ENCODE peak calls at places on chromosomes 4 and X, in seven cellular contexts. One of them, this sample, is unnamed.
A peak's percentile ranks its signal among the peaks of the same experiment; 100 is the strongest.

GRCh38 chr4:7059673-7060072 is 8.2 kb downstream of the GRPEL1 start:
- DNase-seq in A549: no peak
- DNase-seq in HCT116: no peak
- DNase-seq in right lobe of liver: no peak
- DNase-seq in uterus: no peak
- DNase-seq in adrenal gland: no peak
- DNase-seq in heart left ventricle: no peak
- DNase-seq in this sample: no peak

GRCh38 chr4:7276538-7276937 is 84.2 kb downstream of the SORCS2 start:
- DNase-seq in A549: no peak
- DNase-seq in uterus: peak; percentile 43
- DNase-seq in heart left ventricle: no peak
- DNase-seq in HCT116: no peak
- DNase-seq in adrenal gland: no peak
- DNase-seq in right lobe of liver: no peak
- DNase-seq in this sample: no peak

GRCh38 chrX:40030205-40030604 is 67.6 kb downstream of the BCOR start:
- DNase-seq in HCT116: no peak
- DNase-seq in right lobe of liver: no peak
- DNase-seq in uterus: no peak
- DNase-seq in A549: no peak
- DNase-seq in adrenal gland: no peak
- DNase-seq in heart left ventricle: no peak
- DNase-seq in this sample: no peak

GRCh38 chr4:48778431-48779094 is 1.5 kb downstream of the FRYL start:
- DNase-seq in HCT116: no peak
- DNase-seq in A549: no peak
- DNase-seq in uterus: no peak
- DNase-seq in adrenal gland: no peak
- DNase-seq in heart left ventricle: no peak
- DNase-seq in right lobe of liver: no peak
- DNase-seq in this sample: no peak

GRCh38 chrX:111100191-111100590 is 4.2 kb downstream of the PAK3 start:
- DNase-seq in right lobe of liver: peak; percentile 52
- DNase-seq in A549: peak; percentile 43
- DNase-seq in adrenal gland: no peak
- DNase-seq in HCT116: peak; percentile 10
- DNase-seq in heart left ventricle: no peak
- DNase-seq in uterus: no peak
- DNase-seq in this sample: no peak

GRCh38 chr4:184471872-184472539 is 2.3 kb downstream of the IRF2 start:
- DNase-seq in heart left ventricle: no peak
- DNase-seq in HCT116: no peak
- DNase-seq in A549: peak; percentile 14
- DNase-seq in adrenal gland: no peak
- DNase-seq in right lobe of liver: no peak
- DNase-seq in uterus: no peak
- DNase-seq in this sample: no peak

GRCh38 chrX:20530319-20530979 is 263.7 kb upstream of the RPS6KA3 start:
- DNase-seq in uterus: peak; percentile 40
- DNase-seq in adrenal gland: peak; percentile 50
- DNase-seq in A549: peak; percentile 66
- DNase-seq in right lobe of liver: no peak
- DNase-seq in HCT116: peak; percentile 29
- DNase-seq in heart left ventricle: peak; percentile 31
- DNase-seq in this sample: no peak

GRCh38 chrX:57821703-57822375 is 88.4 kb downstream of the ZXDA start:
- DNase-seq in A549: peak; percentile 66
- DNase-seq in HCT116: peak; percentile 48
- DNase-seq in heart left ventricle: peak; percentile 15
- DNase-seq in right lobe of liver: no peak
- DNase-seq in adrenal gland: peak; percentile 20
- DNase-seq in uterus: no peak
- DNase-seq in this sample: no peak

GRCh38 chr4:84224522-84224921 is 274.6 kb downstream of the NKX6-1 start:
- DNase-seq in A549: no peak
- DNase-seq in heart left ventricle: no peak
- DNase-seq in right lobe of liver: no peak
- DNase-seq in uterus: no peak
- DNase-seq in adrenal gland: no peak
- DNase-seq in HCT116: no peak
- DNase-seq in this sample: no peak

GRCh38 chrX:71913156-71913950 is 2.7 kb downstream of the NHSL2 start:
- DNase-seq in HCT116: no peak
- DNase-seq in heart left ventricle: no peak
- DNase-seq in A549: no peak
- DNase-seq in uterus: no peak
- DNase-seq in adrenal gland: no peak
- DNase-seq in right lobe of liver: no peak
- DNase-seq in this sample: no peak

GRCh38 chrX:47198026-47198686 is 4.5 kb downstream of the UBA1 start:
- DNase-seq in uterus: no peak
- DNase-seq in right lobe of liver: no peak
- DNase-seq in HCT116: no peak
- DNase-seq in adrenal gland: no peak
- DNase-seq in A549: no peak
- DNase-seq in heart left ventricle: no peak
- DNase-seq in this sample: no peak

GRCh38 chrX:84469226-84469625 is 33.0 kb downstream of the HDX start:
- DNase-seq in right lobe of liver: no peak
- DNase-seq in adrenal gland: no peak
- DNase-seq in uterus: no peak
- DNase-seq in A549: no peak
- DNase-seq in heart left ventricle: no peak
- DNase-seq in HCT116: no peak
- DNase-seq in this sample: no peak

GRCh38 chr4:2671267-2671895 is 84.8 kb downstream of the TNIP2 start:
- DNase-seq in heart left ventricle: no peak
- DNase-seq in A549: no peak
- DNase-seq in adrenal gland: no peak
- DNase-seq in right lobe of liver: no peak
- DNase-seq in uterus: no peak
- DNase-seq in HCT116: no peak
- DNase-seq in this sample: no peak

GRCh38 chr4:960736-961650 is 12.4 kb downstream of the DGKQ start:
- DNase-seq in right lobe of liver: no peak
- DNase-seq in HCT116: no peak
- DNase-seq in heart left ventricle: no peak
- DNase-seq in adrenal gland: no peak
- DNase-seq in uterus: peak; percentile 15
- DNase-seq in A549: no peak
- DNase-seq in this sample: peak; percentile 76

GRCh38 chr4:83150563-83151330 is 36.2 kb upstream of the PLAC8 start:
- DNase-seq in right lobe of liver: no peak
- DNase-seq in A549: no peak
- DNase-seq in heart left ventricle: no peak
- DNase-seq in HCT116: no peak
- DNase-seq in uterus: peak; percentile 35
- DNase-seq in adrenal gland: no peak
- DNase-seq in this sample: no peak

GRCh38 chr4:147570616-147571015 is 46.6 kb upstream of the TMEM184C start:
- DNase-seq in heart left ventricle: no peak
- DNase-seq in A549: no peak
- DNase-seq in adrenal gland: no peak
- DNase-seq in right lobe of liver: no peak
- DNase-seq in uterus: no peak
- DNase-seq in HCT116: no peak
- DNase-seq in this sample: no peak

GRCh38 chrX:68193234-68193633 is 240.1 kb downstream of the OPHN1 start:
- DNase-seq in uterus: no peak
- DNase-seq in adrenal gland: no peak
- DNase-seq in heart left ventricle: no peak
- DNase-seq in HCT116: no peak
- DNase-seq in right lobe of liver: no peak
- DNase-seq in A549: no peak
- DNase-seq in this sample: no peak

GRCh38 chrX:95911062-95911461 is 773.6 kb upstream of the DIAPH2 start:
- DNase-seq in heart left ventricle: no peak
- DNase-seq in right lobe of liver: no peak
- DNase-seq in HCT116: no peak
- DNase-seq in A549: no peak
- DNase-seq in adrenal gland: no peak
- DNase-seq in uterus: no peak
- DNase-seq in this sample: no peak

GRCh38 chrX:18769812-18770573 is 62.5 kb downstream of the PPEF1 start:
- DNase-seq in HCT116: no peak
- DNase-seq in uterus: no peak
- DNase-seq in heart left ventricle: no peak
- DNase-seq in right lobe of liver: no peak
- DNase-seq in A549: no peak
- DNase-seq in adrenal gland: no peak
- DNase-seq in this sample: no peak

GRCh38 chr4:127622923-127623754 is 9.6 kb upstream of the INTU start:
- DNase-seq in adrenal gland: no peak
- DNase-seq in uterus: peak; percentile 29
- DNase-seq in HCT116: no peak
- DNase-seq in right lobe of liver: peak; percentile 57
- DNase-seq in heart left ventricle: no peak
- DNase-seq in A549: peak; percentile 71
- DNase-seq in this sample: no peak

GRCh38 chr4:41927761-41928499 is 7.3 kb upstream of the TMEM33 start:
- DNase-seq in adrenal gland: no peak
- DNase-seq in right lobe of liver: no peak
- DNase-seq in uterus: no peak
- DNase-seq in A549: no peak
- DNase-seq in HCT116: no peak
- DNase-seq in heart left ventricle: no peak
- DNase-seq in this sample: no peak

GRCh38 chrX:68693481-68694410 is 46.3 kb downstream of the STARD8 start:
- DNase-seq in uterus: peak; percentile 79
- DNase-seq in HCT116: no peak
- DNase-seq in A549: no peak
- DNase-seq in heart left ventricle: peak; percentile 88
- DNase-seq in adrenal gland: peak; percentile 68
- DNase-seq in right lobe of liver: peak; percentile 90
- DNase-seq in this sample: peak; percentile 76

GRCh38 chrX:118976599-118977340 is 2.4 kb downstream of the LONRF3 start:
- DNase-seq in HCT116: no peak
- DNase-seq in right lobe of liver: peak; percentile 81
- DNase-seq in heart left ventricle: peak; percentile 17
- DNase-seq in adrenal gland: peak; percentile 62
- DNase-seq in A549: peak; percentile 61
- DNase-seq in uterus: peak; percentile 43
- DNase-seq in this sample: peak; percentile 76

GRCh38 chrX:118977424-118977823 is 3.0 kb downstream of the LONRF3 start:
- DNase-seq in uterus: no peak
- DNase-seq in right lobe of liver: no peak
- DNase-seq in HCT116: no peak
- DNase-seq in adrenal gland: no peak
- DNase-seq in A549: no peak
- DNase-seq in heart left ventricle: no peak
- DNase-seq in this sample: no peak

GRCh38 chrX:118974088-118974907 is at the start of gene LONRF3:
- DNase-seq in HCT116: no peak
- DNase-seq in heart left ventricle: peak; percentile 66
- DNase-seq in adrenal gland: peak; percentile 72
- DNase-seq in A549: peak; percentile 60
- DNase-seq in right lobe of liver: peak; percentile 84
- DNase-seq in uterus: peak; percentile 76
- DNase-seq in this sample: peak; percentile 87

GRCh38 chrX:118974908-118975671 is 672 bp downstream of the LONRF3 start:
- DNase-seq in A549: peak; percentile 66
- DNase-seq in adrenal gland: peak; percentile 36
- DNase-seq in HCT116: no peak
- DNase-seq in heart left ventricle: peak; percentile 9
- DNase-seq in right lobe of liver: peak; percentile 73
- DNase-seq in uterus: peak; percentile 30
- DNase-seq in this sample: peak; percentile 74

GRCh38 chrX:118975831-118976598 is 1.6 kb downstream of the LONRF3 start:
- DNase-seq in A549: peak; percentile 71
- DNase-seq in heart left ventricle: peak; percentile 35
- DNase-seq in right lobe of liver: peak; percentile 87
- DNase-seq in uterus: peak; percentile 84
- DNase-seq in adrenal gland: peak; percentile 85
- DNase-seq in HCT116: no peak
- DNase-seq in this sample: peak; percentile 87
- TF ChIP-seq POLR2A in A549: no peak
- TF ChIP-seq POLR2A in heart left ventricle: no peak
- TF ChIP-seq POLR2A in right lobe of liver: peak; percentile 62
- TF ChIP-seq POLR2A in uterus: no peak
- TF ChIP-seq POLR2A in adrenal gland: peak; percentile 64
- TF ChIP-seq POLR2A in HCT116: no peak
- TF ChIP-seq POLR2A in this sample: no peak

GRCh38 chr4:118835896-118836762 is at the start of gene SEC24D:
- DNase-seq in HCT116: peak; percentile 50
- DNase-seq in A549: peak; percentile 75
- DNase-seq in uterus: peak; percentile 92
- DNase-seq in right lobe of liver: peak; percentile 94
- DNase-seq in heart left ventricle: peak; percentile 89
- DNase-seq in adrenal gland: peak; percentile 87
- DNase-seq in this sample: peak; percentile 93
- TF ChIP-seq POLR2A in HCT116: peak; percentile 72
- TF ChIP-seq POLR2A in A549: no peak
- TF ChIP-seq POLR2A in uterus: peak; percentile 89
- TF ChIP-seq POLR2A in right lobe of liver: peak; percentile 95
- TF ChIP-seq POLR2A in heart left ventricle: no peak
- TF ChIP-seq POLR2A in adrenal gland: peak; percentile 89
- TF ChIP-seq POLR2A in this sample: peak; percentile 73

GRCh38 chr4:87426865-87427517 is 4.6 kb downstream of the NUDT9 start:
- DNase-seq in right lobe of liver: no peak
- DNase-seq in heart left ventricle: no peak
- DNase-seq in uterus: no peak
- DNase-seq in HCT116: no peak
- DNase-seq in adrenal gland: no peak
- DNase-seq in A549: no peak
- DNase-seq in this sample: no peak
- TF ChIP-seq POLR2A in right lobe of liver: no peak
- TF ChIP-seq POLR2A in heart left ventricle: no peak
- TF ChIP-seq POLR2A in uterus: no peak
- TF ChIP-seq POLR2A in HCT116: no peak
- TF ChIP-seq POLR2A in adrenal gland: no peak
- TF ChIP-seq POLR2A in A549: no peak
- TF ChIP-seq POLR2A in this sample: no peak

GRCh38 chr4:150262611-150263010 is 184.4 kb downstream of the DCLK2 start:
- DNase-seq in right lobe of liver: no peak
- DNase-seq in heart left ventricle: no peak
- DNase-seq in uterus: no peak
- DNase-seq in adrenal gland: no peak
- DNase-seq in A549: no peak
- DNase-seq in HCT116: no peak
- DNase-seq in this sample: no peak
- TF ChIP-seq POLR2A in right lobe of liver: no peak
- TF ChIP-seq POLR2A in heart left ventricle: no peak
- TF ChIP-seq POLR2A in uterus: no peak
- TF ChIP-seq POLR2A in adrenal gland: no peak
- TF ChIP-seq POLR2A in A549: no peak
- TF ChIP-seq POLR2A in HCT116: no peak
- TF ChIP-seq POLR2A in this sample: no peak

GRCh38 chr4:182174979-182175378 is 68.2 kb upstream of the TENM3 start:
- DNase-seq in heart left ventricle: no peak
- DNase-seq in uterus: no peak
- DNase-seq in HCT116: no peak
- DNase-seq in A549: no peak
- DNase-seq in right lobe of liver: no peak
- DNase-seq in adrenal gland: no peak
- DNase-seq in this sample: no peak
- TF ChIP-seq POLR2A in heart left ventricle: no peak
- TF ChIP-seq POLR2A in uterus: no peak
- TF ChIP-seq POLR2A in HCT116: no peak
- TF ChIP-seq POLR2A in A549: no peak
- TF ChIP-seq POLR2A in right lobe of liver: no peak
- TF ChIP-seq POLR2A in adrenal gland: no peak
- TF ChIP-seq POLR2A in this sample: no peak